ENCODE peak calls at places on chromosomes 2 and 18, in eight cellular contexts. N, Q, U, K, G, B, O and L are unnamed samples.

GRCh38 chr2:10356459-10356851 is 53.8 kb downstream of the HPCAL1 start:
- DNase-seq in N (no peak), O (no peak), G (no peak), K (no peak), U (no peak), Q (no peak), B (no peak), L (no peak)

GRCh38 chr2:15498554-15498953 is 62.6 kb downstream of the NBAS start:
- DNase-seq in B (no peak), O (no peak), N (no peak), U (no peak), K (no peak), G (no peak), Q (no peak), L (no peak)

GRCh38 chr2:76599732-76600368 is 889.1 kb upstream of the GCFC2 start:
- DNase-seq in O (peak), K (peak), Q (no peak), N (peak), U (peak), B (peak), G (peak), L (peak)

GRCh38 chr2:224843141-224843540 is 127.0 kb upstream of the CCDC195 start:
- DNase-seq in B (peak), K (no peak), O (no peak), Q (no peak), U (no peak), G (no peak), N (no peak), L (peak)

GRCh38 chr2:103859238-103859637 is 994.7 kb upstream of the POU3F3 start:
- DNase-seq in G (no peak), Q (no peak), K (no peak), U (no peak), B (no peak), O (no peak), N (no peak), L (no peak)

GRCh38 chr2:168978461-168978861 is 52.7 kb downstream of the ABCB11 start:
- DNase-seq in Q (no peak), O (no peak), U (no peak), B (peak), N (no peak), K (no peak), G (no peak), L (no peak)

GRCh38 chr2:171482308-171482707 is 40.0 kb upstream of the CYBRD1 start:
- DNase-seq in B (no peak), G (no peak), Q (no peak), U (no peak), N (no peak), O (no peak), K (no peak), L (peak)

GRCh38 chr2:70248810-70249438 is 496 bp upstream of the TIA1 start:
- DNase-seq in G (peak), K (peak), O (no peak), N (peak), U (peak), B (no peak), Q (no peak), L (peak)

GRCh38 chr2:221676566-221677172 is 104.6 kb upstream of the EPHA4 start:
- DNase-seq in Q (no peak), U (no peak), B (peak), K (no peak), G (no peak), N (no peak), O (no peak), L (no peak)

GRCh38 chr2:545228-545627 is 132.0 kb downstream of the TMEM18 start:
- DNase-seq in B (no peak), K (no peak), Q (no peak), G (no peak), O (no peak), U (no peak), N (no peak), L (no peak)

GRCh38 chr2:16120591-16120990 is 180.2 kb downstream of the MYCN start:
- DNase-seq in Q (no peak), K (no peak), U (no peak), O (no peak), G (no peak), N (no peak), B (no peak), L (no peak)

GRCh38 chr2:195498176-195498575 is 158.8 kb upstream of the SLC39A10 start:
- DNase-seq in K (peak), O (peak), U (no peak), G (peak), Q (no peak), B (peak), N (peak), L (peak)

GRCh38 chr2:219387284-219388126 is at the start of gene DNPEP:
- DNase-seq in K (peak), N (peak), O (peak), G (peak), Q (peak), U (peak), B (peak), L (peak)

GRCh38 chr18:4638680-4639079 is 183.6 kb upstream of the DLGAP1 start:
- DNase-seq in N (no peak), B (no peak), Q (no peak), K (no peak), G (no peak), O (no peak), U (no peak), L (no peak)
- H3K4me3 ChIP-seq in N (no peak), B (no peak), Q (no peak), K (no peak), G (no peak), O (no peak), U (no peak), L (no peak)

GRCh38 chr2:23533014-23533730 is 148.2 kb downstream of the KLHL29 start:
- DNase-seq in N (no peak), G (peak), U (no peak), B (no peak), K (no peak), Q (peak), O (no peak), L (no peak)

GRCh38 chr2:23532311-23533013 is 147.5 kb downstream of the KLHL29 start:
- DNase-seq in N (peak), K (no peak), G (no peak), B (no peak), O (no peak), U (no peak), Q (peak), L (no peak)

GRCh38 chr2:23530909-23531276 is 145.9 kb downstream of the KLHL29 start:
- DNase-seq in O (peak), U (no peak), N (no peak), G (no peak), B (no peak), K (no peak), Q (peak), L (no peak)

GRCh38 chr2:23531280-23531679 is 146.3 kb downstream of the KLHL29 start:
- DNase-seq in Q (peak), B (no peak), O (no peak), G (no peak), K (no peak), N (no peak), U (no peak), L (no peak)

DNA sequence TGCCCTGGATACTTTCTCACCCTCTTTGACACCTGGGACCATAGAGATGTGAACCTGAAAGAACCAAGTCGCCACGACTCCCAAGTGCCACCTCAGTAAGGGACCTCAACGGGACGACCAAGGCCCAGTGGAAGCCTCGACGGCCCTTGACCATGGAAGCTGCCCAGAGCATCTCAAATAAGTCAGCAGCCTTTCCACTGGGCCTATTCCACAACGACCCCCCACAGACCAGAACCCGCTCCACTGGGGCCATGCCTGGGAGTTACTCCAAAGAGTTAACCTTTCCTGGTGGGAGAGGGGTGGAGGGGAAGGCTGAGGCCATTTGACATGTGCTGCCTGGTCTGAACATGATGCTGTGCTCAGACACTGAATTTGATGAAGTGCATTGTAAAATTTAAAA is 146.9 kb downstream of the KLHL29 start:
- DNase-seq in K (no peak), B (no peak), U (no peak), N (no peak), G (no peak), O (no peak), Q (peak), L (no peak)
- H3K4me3 ChIP-seq in K (no peak), B (no peak), U (no peak), N (no peak), G (no peak), O (no peak), Q (no peak), L (no peak)

DNA sequence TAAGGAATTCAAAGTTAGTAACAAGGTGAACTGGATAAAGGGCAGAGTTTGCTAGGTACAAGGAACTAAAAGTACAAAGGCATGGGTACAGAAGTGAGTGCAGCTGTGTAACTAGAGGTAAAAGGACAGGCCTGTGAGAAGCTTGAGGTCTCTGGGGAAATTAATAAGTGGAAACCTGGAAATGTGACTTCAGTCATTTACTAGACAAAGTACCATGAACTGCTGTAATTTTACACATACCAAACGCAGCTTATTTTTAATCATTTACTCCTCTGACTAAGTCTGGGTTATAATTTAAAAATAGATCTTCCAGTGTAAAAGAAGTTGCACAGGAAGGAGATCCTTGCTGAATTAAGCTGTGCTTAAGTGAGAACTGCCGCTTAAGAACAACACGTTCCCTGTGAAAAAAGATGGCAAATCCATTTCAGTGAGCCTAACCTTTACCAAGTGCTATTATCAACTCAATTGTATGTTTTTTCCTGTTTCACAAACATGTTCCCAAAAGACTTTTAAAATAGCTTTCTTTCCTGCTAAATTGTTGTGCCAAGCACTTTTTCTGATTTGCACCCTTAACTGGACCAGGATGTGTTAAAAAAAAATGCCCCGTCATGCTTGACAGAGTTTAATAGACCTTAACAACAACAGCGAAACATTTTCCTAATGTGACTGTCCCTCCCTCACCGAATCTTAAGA is 44.3 kb downstream of the CALCRL start:
- DNase-seq in N (no peak), B (no peak), U (no peak), Q (no peak), O (no peak), G (no peak), K (no peak), L (peak)
- H3K4me3 ChIP-seq in N (no peak), B (no peak), U (no peak), Q (peak), O (no peak), G (no peak), K (no peak), L (no peak)

DNA sequence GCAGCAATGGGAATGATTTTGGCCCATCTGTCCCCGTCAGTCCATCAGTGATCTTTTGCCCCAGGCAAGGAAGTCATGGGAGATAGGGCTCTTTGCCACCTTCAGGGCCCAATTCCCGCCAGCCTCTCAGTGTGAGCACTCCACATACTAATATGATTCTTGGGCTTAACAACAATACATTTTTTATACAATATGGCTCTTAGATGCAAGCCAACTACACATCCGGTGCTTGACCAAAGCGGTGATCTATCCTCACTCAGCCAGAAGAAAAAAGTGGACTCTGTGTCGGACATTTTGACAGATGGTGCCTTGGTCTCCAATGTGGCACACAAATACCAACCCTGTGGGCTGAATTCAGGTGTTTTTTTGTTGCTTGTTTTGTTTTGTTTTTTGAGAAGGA is 95.5 kb upstream of the EPC2 start:
- DNase-seq in B (no peak), O (no peak), N (no peak), G (no peak), U (no peak), Q (no peak), K (no peak), L (no peak)
- H3K4me3 ChIP-seq in B (no peak), O (no peak), N (no peak), G (no peak), U (no peak), Q (no peak), K (no peak), L (no peak)

GRCh38 chr2:228681979-228682378 is 500.5 kb upstream of the SPHKAP start:
- DNase-seq in K (no peak), Q (no peak), N (no peak), U (no peak), O (no peak), B (no peak), G (no peak), L (no peak)
- H3K4me3 ChIP-seq in K (no peak), Q (no peak), N (no peak), U (no peak), O (no peak), B (no peak), G (no peak), L (no peak)

DNA sequence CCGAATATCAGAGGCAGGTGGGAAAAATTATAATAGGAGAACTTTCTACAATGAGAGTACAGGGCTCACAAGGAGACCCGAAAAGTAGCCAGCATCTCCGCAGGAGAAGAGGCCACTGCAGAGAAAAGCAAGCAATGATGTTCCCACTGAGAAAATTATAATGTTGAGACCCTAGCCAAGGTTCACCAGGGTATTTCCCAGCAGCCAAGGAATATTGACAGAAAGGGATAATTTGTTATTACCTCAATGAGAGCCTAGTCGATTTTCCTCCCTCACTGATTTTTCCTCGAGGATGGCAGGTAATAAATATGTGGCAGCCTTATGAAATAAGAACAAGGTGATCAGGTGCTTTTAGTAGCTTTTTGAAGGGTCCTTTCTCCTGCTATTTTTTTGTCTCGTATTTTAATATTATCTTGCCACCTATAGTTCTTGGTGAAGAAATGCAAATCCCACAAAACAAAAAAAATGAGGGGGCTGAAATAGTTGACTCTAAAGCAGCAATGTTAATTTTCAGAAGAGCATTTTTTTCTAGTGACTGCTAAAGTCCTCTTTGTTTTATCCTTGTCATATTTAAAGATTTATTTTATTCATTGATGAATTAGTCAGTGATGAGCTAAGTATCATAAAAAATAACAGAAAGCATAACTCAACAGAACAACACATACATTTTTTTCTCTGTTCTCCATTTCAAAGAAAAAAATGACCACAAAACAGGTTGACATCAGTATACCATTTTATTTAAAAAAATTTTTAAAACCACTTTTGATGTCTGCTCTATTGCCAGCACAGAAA is 215.4 kb downstream of the KCNE4 start:
- DNase-seq in K (no peak), G (no peak), O (no peak), U (no peak), B (no peak), N (no peak), Q (no peak), L (no peak)
- H3K4me3 ChIP-seq in K (no peak), G (no peak), O (no peak), U (no peak), B (no peak), N (no peak), Q (no peak), L (no peak)

DNA sequence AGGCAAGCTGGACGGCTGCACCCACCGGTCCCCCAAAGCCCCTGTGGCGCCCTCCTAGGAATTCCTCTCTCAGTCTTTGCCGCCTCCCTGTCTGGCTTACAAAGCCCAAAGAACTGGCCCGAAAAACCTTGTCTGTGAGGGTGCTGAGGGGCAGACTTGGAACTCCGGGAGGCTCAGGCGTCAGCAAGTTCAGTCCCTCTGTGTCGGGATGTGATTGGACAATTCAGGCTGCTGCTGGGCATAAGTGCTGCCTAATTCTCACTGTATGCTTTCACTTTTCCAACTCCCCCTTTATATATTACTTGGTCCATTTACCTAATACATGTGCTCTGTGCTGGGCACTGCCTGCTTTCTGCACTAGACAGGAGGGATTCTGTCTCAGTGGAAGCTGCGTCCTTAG is 20.3 kb upstream of the SH3RF3 start:
- DNase-seq in N (no peak), Q (no peak), K (no peak), U (peak), O (no peak), G (no peak), B (no peak), L (no peak)
- H3K4me3 ChIP-seq in N (no peak), Q (no peak), K (no peak), U (no peak), O (no peak), G (no peak), B (no peak), L (no peak)

GRCh38 chr2:227148106-227148505 is 15.9 kb downstream of the COL4A4 start:
- DNase-seq in K (no peak), O (no peak), B (no peak), Q (no peak), G (no peak), N (no peak), U (no peak), L (no peak)
- H3K4me3 ChIP-seq in K (no peak), O (no peak), B (no peak), Q (no peak), G (no peak), N (no peak), U (no peak), L (no peak)

GRCh38 chr2:119772767-119773166 is 13.0 kb downstream of the PTPN4 start:
- DNase-seq in K (no peak), N (no peak), O (no peak), G (no peak), B (no peak), U (no peak), Q (no peak), L (no peak)
- H3K4me3 ChIP-seq in K (no peak), N (no peak), O (no peak), G (no peak), B (no peak), U (no peak), Q (no peak), L (no peak)

GRCh38 chr18:69947361-69948106 is at the start of gene CD226:
- DNase-seq in Q (no peak), B (no peak), U (no peak), O (peak), K (no peak), G (no peak), N (no peak), L (no peak)
- H3K4me3 ChIP-seq in Q (no peak), B (no peak), U (no peak), O (no peak), K (no peak), G (no peak), N (no peak), L (no peak)